ENCODE peak calls at places on chromosome 1, in five cellular contexts. One of them, this sample, is unnamed.

GRCh38 chr1:115977481-115978258 is 1.4 kb downstream of the SLC22A15 start:
- DNase-seq in IMR-90: no peak
- DNase-seq in thoracic aorta: no peak
- DNase-seq in AG04450: no peak
- DNase-seq in Karpas-422: no peak
- DNase-seq in this sample: no peak

GRCh38 chr1:37763791-37764741 is 854 bp downstream of the EPHA10 start:
- DNase-seq in thoracic aorta: no peak
- DNase-seq in AG04450: peak; percentile 6
- DNase-seq in Karpas-422: peak; percentile 57
- DNase-seq in IMR-90: peak; percentile 37
- DNase-seq in this sample: no peak

GRCh38 chr1:109084563-109085517 is 5.7 kb upstream of the TMEM167B start:
- DNase-seq in AG04450: no peak
- DNase-seq in Karpas-422: no peak
- DNase-seq in IMR-90: peak; percentile 47
- DNase-seq in thoracic aorta: no peak
- DNase-seq in this sample: no peak

GRCh38 chr1:190296453-190296852 is 181.2 kb downstream of the BRINP3 start:
- DNase-seq in IMR-90: no peak
- DNase-seq in AG04450: no peak
- DNase-seq in thoracic aorta: no peak
- DNase-seq in Karpas-422: no peak
- DNase-seq in this sample: no peak

GRCh38 chr1:45490623-45491463 is at the start of gene TESK2:
- DNase-seq in Karpas-422: peak; percentile 99
- DNase-seq in IMR-90: peak; percentile 99
- DNase-seq in thoracic aorta: peak; percentile 95
- DNase-seq in AG04450: peak; percentile 98
- DNase-seq in this sample: peak; percentile 96

GRCh38 chr1:97252076-97252475 is 530.5 kb downstream of the PTBP2 start:
- DNase-seq in Karpas-422: no peak
- DNase-seq in IMR-90: peak; percentile 81
- DNase-seq in thoracic aorta: no peak
- DNase-seq in AG04450: no peak
- DNase-seq in this sample: no peak

GRCh38 chr1:231073311-231073710 is 33.3 kb upstream of the FAM89A start:
- DNase-seq in IMR-90: no peak
- DNase-seq in Karpas-422: no peak
- DNase-seq in AG04450: no peak
- DNase-seq in thoracic aorta: no peak
- DNase-seq in this sample: no peak

GRCh38 chr1:199808110-199808870 is 219.2 kb upstream of the NR5A2 start:
- DNase-seq in Karpas-422: no peak
- DNase-seq in IMR-90: peak; percentile 4
- DNase-seq in thoracic aorta: no peak
- DNase-seq in AG04450: no peak
- DNase-seq in this sample: no peak

GRCh38 chr1:10398278-10398733 is 558 bp upstream of the PGD start:
- DNase-seq in Karpas-422: peak; percentile 85
- DNase-seq in thoracic aorta: no peak
- DNase-seq in AG04450: no peak
- DNase-seq in IMR-90: no peak
- DNase-seq in this sample: no peak

GRCh38 chr1:235018161-235018560 is 110.5 kb downstream of the TOMM20 start:
- DNase-seq in IMR-90: peak; percentile 98
- DNase-seq in AG04450: peak; percentile 92
- DNase-seq in Karpas-422: no peak
- DNase-seq in thoracic aorta: no peak
- DNase-seq in this sample: no peak

GRCh38 chr1:109314805-109315204 is 8.0 kb upstream of the MYBPHL start:
- DNase-seq in AG04450: no peak
- DNase-seq in thoracic aorta: no peak
- DNase-seq in IMR-90: peak; percentile 35
- DNase-seq in Karpas-422: no peak
- DNase-seq in this sample: no peak

GRCh38 chr1:207887542-207887941 is 23.4 kb downstream of the CD34 start:
- DNase-seq in Karpas-422: no peak
- DNase-seq in IMR-90: no peak
- DNase-seq in AG04450: no peak
- DNase-seq in thoracic aorta: no peak
- DNase-seq in this sample: no peak

GRCh38 chr1:235525314-235525713 is 21.1 kb upstream of the B3GALNT2 start:
- DNase-seq in AG04450: no peak
- DNase-seq in IMR-90: peak; percentile 8
- DNase-seq in thoracic aorta: no peak
- DNase-seq in Karpas-422: no peak
- DNase-seq in this sample: no peak

GRCh38 chr1:85060038-85060437 is 11.7 kb upstream of the MCOLN3 start:
- DNase-seq in AG04450: no peak
- DNase-seq in Karpas-422: no peak
- DNase-seq in IMR-90: no peak
- DNase-seq in thoracic aorta: no peak
- DNase-seq in this sample: no peak
- H3K9me3 ChIP-seq in AG04450: no peaks in the 10 kb centered on the region
- H3K9me3 ChIP-seq in Karpas-422: no peaks in the 10 kb centered on the region
- H3K9me3 ChIP-seq in IMR-90: no peaks in the 10 kb centered on the region
- H3K9me3 ChIP-seq in thoracic aorta: no peaks in the 10 kb centered on the region
- H3K9me3 ChIP-seq in this sample: no peaks in the 10 kb centered on the region

DNA sequence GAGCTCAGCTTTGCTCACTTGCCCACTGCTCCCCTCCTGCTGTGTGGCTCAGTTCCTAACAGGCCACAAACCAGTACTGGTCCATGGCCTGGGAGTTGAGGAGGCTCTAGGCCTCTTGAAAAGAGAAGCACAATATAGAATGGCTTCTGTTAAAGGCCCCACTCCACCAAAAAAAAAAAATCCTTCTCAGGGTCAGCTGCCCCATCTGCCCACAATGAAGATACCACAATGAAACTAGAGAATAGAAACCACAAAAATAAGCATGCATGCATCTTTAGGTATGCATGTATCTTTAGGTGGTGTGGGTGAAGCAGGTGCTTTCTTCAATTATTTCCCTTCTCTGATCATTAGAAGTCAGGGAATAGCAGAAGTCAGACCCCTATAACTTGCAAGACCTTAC is 620.4 kb upstream of the BEND5 start:
- DNase-seq in Karpas-422: no peak
- DNase-seq in thoracic aorta: no peak
- DNase-seq in IMR-90: no peak
- DNase-seq in AG04450: no peak
- DNase-seq in this sample: no peak
- H3K9me3 ChIP-seq in Karpas-422: no peaks in the 10 kb centered on the region
- H3K9me3 ChIP-seq in thoracic aorta: no peaks in the 10 kb centered on the region
- H3K9me3 ChIP-seq in IMR-90: peaks cover 3% of the 10 kb centered on the region
- H3K9me3 ChIP-seq in AG04450: no peaks in the 10 kb centered on the region
- H3K9me3 ChIP-seq in this sample: peaks cover 24% of the 10 kb centered on the region

DNA sequence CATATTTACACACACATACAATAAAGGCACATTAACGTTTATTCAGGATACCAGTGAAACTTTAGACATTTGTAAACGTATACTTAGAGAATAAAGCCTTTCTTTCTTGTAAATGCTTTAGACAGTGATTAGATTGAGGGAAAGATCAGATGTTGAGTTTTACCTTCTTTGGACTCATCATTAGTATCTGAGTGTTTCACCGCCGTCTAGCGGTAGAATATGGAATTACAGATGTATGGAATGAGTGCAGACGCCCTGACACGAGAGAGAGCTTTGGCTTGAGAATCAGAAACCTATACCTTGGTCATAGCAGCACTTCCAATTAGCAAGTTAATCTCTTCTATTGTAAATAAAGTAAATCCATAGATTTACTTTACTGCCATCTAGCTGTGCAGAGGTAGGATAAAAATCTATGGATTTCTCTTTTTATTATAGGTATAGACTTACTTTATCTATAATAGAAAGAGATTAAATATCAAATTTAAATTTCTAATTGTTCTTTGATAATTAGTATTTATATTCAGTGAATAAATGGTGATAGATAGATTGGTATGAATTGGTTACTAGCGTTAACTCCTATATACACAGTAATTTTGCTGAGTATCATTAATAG is 12.6 kb downstream of the FLG2 start:
- DNase-seq in thoracic aorta: no peak
- DNase-seq in Karpas-422: peak; percentile 88
- DNase-seq in AG04450: peak; percentile 3
- DNase-seq in IMR-90: peak; percentile 52
- DNase-seq in this sample: no peak
- H3K9me3 ChIP-seq in thoracic aorta: no peaks in the 10 kb centered on the region
- H3K9me3 ChIP-seq in Karpas-422: no peaks in the 10 kb centered on the region
- H3K9me3 ChIP-seq in AG04450: no peaks in the 10 kb centered on the region
- H3K9me3 ChIP-seq in IMR-90: peaks cover 2% of the 10 kb centered on the region
- H3K9me3 ChIP-seq in this sample: no peaks in the 10 kb centered on the region

DNA sequence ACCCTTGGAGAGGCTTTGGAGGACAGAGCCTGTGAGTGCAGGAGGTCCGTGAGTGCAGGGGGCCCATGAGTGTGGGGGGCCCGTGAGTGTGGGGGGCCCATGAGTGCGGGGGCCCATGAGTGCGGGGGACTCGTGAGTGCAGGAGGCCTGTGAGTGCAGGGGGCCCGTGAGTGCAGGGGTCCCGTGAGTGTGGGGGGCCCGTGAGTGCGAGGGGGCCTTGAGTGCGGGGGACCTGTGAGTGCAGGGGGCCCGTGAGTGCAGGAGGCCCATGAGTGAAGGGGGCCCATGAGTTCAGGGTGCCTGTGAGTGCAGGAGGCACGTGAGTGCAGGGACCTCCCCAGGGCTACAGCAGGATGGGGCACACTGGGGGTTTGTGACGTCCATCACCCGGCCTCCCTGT is 108.3 kb upstream of the TTC34 start:
- DNase-seq in thoracic aorta: no peak
- DNase-seq in AG04450: no peak
- DNase-seq in Karpas-422: no peak
- DNase-seq in IMR-90: no peak
- DNase-seq in this sample: no peak
- H3K9me3 ChIP-seq in thoracic aorta: no peaks in the 10 kb centered on the region
- H3K9me3 ChIP-seq in AG04450: peaks cover 100% of the 10 kb centered on the region
- H3K9me3 ChIP-seq in Karpas-422: no peaks in the 10 kb centered on the region
- H3K9me3 ChIP-seq in IMR-90: peaks cover 74% of the 10 kb centered on the region
- H3K9me3 ChIP-seq in this sample: no peaks in the 10 kb centered on the region

This sample was measured in left ventricle myocardium inferior.